ENCODE peak calls at places on chromosomes 1 and 21, in five cellular contexts. B is activated CD8-positive, alpha-beta T cell treated with anti-CD3 and anti-CD28 coated beads, Interleukin-2, amount 10 ng/mL, durations not matched to agents 7 days and 5 days; O is NCI-H345; E is GM03348; I is myocyte. W is an unnamed sample.

GRCh38 chr1:41169799-41170180 is 72.3 kb downstream of the SCMH1 start:
- DNase-seq in O (no peak), B (no peak), I (no peak), E (no peak), W (no peak)

GRCh38 chr1:182644863-182645262 is 39.5 kb downstream of the RGS8 start:
- DNase-seq in I (no peak), B (no peak), O (no peak), E (no peak), W (no peak)

GRCh38 chr21:35048706-35049617 is at the start of gene RUNX1:
- DNase-seq in O (no peak), E (peak; percentile 57), I (peak; percentile 99), B (peak; percentile 91), W (no peak)

GRCh38 chr21:45187646-45188045 is 100.0 kb downstream of the POFUT2 start:
- DNase-seq in O (no peak), B (no peak), E (no peak), I (no peak), W (no peak)

GRCh38 chr1:67676946-67677345 is 8.1 kb upstream of the GADD45A start:
- DNase-seq in I (no peak), E (no peak), O (no peak), B (no peak), W (peak; percentile 84)

GRCh38 chr1:170203693-170204092 is 57.9 kb downstream of the NTMT2 start:
- DNase-seq in B (no peak), O (no peak), I (no peak), E (no peak), W (no peak)

GRCh38 chr1:44355582-44356305 is 687 bp upstream of the ERI3 start:
- DNase-seq in I (no peak), O (no peak), E (no peak), B (no peak), W (no peak)

GRCh38 chr1:87330201-87330953 is 1.7 kb downstream of the LMO4 start:
- DNase-seq in B (peak; percentile 37), O (peak; percentile 22), E (peak; percentile 25), I (peak; percentile 23), W (no peak)

GRCh38 chr1:177164380-177165068 is at the start of gene ASTN1:
- DNase-seq in E (peak; percentile 28), B (no peak), O (peak; percentile 50), I (no peak), W (no peak)

GRCh38 chr1:203072002-203072607 is 13.7 kb downstream of the MYOG start:
- DNase-seq in I (no peak), B (no peak), O (no peak), E (no peak), W (no peak)

GRCh38 chr1:54464477-54465146 is 58.4 kb upstream of the SSBP3 start:
- DNase-seq in B (no peak), O (no peak), E (no peak), I (no peak), W (no peak)